ENCODE peak calls at places on chromosomes 7 and 10, in four cellular contexts. C is H9, W is mesendoderm, G is IMR-90. B is an unnamed sample.

GRCh38 chr7:93011351-93012294 is 106.2 kb downstream of the SAMD9 start:
- DNase-seq in C (no peak), W (no peak), G (peak), B (no peak)

GRCh38 chr7:132553031-132553430 is 23.2 kb downstream of the PLXNA4 start:
- DNase-seq in W (no peak), C (no peak), G (no peak), B (no peak)

GRCh38 chr7:158083526-158084310 is 503.9 kb downstream of the PTPRN2 start:
- DNase-seq in G (no peak), C (no peak), W (no peak), B (no peak)

GRCh38 chr7:44184221-44184873 is 4.9 kb downstream of the GCK start:
- DNase-seq in G (peak), W (peak), C (no peak), B (no peak)

GRCh38 chr10:75099952-75100763 is 11.3 kb upstream of the SAMD8 start:
- DNase-seq in G (peak), W (peak), C (peak), B (peak)

GRCh38 chr10:77105756-77106155 is 531.9 kb downstream of the KCNMA1 start:
- DNase-seq in C (no peak), G (peak), W (no peak), B (no peak)

GRCh38 chr7:133253522-133253882 is 624 bp downstream of the EXOC4 start:
- DNase-seq in W (no peak), G (peak), C (no peak), B (peak)

GRCh38 chr10:131842351-131843088 is 58.3 kb upstream of the PPP2R2D start:
- DNase-seq in C (peak), W (no peak), G (no peak), B (no peak)

GRCh38 chr10:103855424-103855823 is at the start of gene SH3PXD2A:
- DNase-seq in W (peak), C (peak), G (no peak), B (peak)

GRCh38 chr7:142865766-142866165 is 10.9 kb downstream of the EPHB6 start:
- DNase-seq in W (no peak), C (no peak), G (no peak), B (no peak)

GRCh38 chr7:19754521-19755116 is 18.8 kb downstream of the TMEM196 start:
- DNase-seq in G (peak), C (no peak), W (peak), B (peak)

GRCh38 chr7:151351027-151351426 is 9.4 kb downstream of the NUB1 start:
- DNase-seq in W (peak), C (peak), G (no peak), B (no peak)

GRCh38 chr10:133315847-133316246 is 7.1 kb downstream of the ZNF511 start:
- DNase-seq in C (no peak), W (no peak), G (no peak), B (no peak)

GRCh38 chr10:98676895-98677294 is 230.2 kb upstream of the HPS1 start:
- DNase-seq in W (peak), C (no peak), G (no peak), B (no peak)

GRCh38 chr10:26550774-26551526 is 112.8 kb downstream of the APBB1IP start:
- DNase-seq in W (peak), G (no peak), C (peak), B (no peak)

GRCh38 chr10:11110499-11110898 is 92.8 kb downstream of the CELF2 start:
- DNase-seq in G (no peak), W (no peak), C (no peak), B (no peak)

GRCh38 chr7:50068850-50069551 is 24.0 kb downstream of the ZPBP start:
- DNase-seq in C (peak), W (peak), G (no peak), B (no peak)

GRCh38 chr7:50504646-50505546 is 54.7 kb upstream of the FIGNL1 start:
- DNase-seq in G (no peak), W (no peak), C (no peak), B (no peak)

GRCh38 chr7:74233655-74234280 is 20.4 kb downstream of the RFC2 start:
- DNase-seq in C (no peak), W (no peak), G (peak), B (no peak)

GRCh38 chr10:126013489-126014281 is 117.3 kb downstream of the FANK1 start:
- DNase-seq in G (peak), C (peak), W (peak), B (no peak)

GRCh38 chr7:26052721-26053120 is 99.3 kb upstream of the NFE2L3 start:
- DNase-seq in W (no peak), G (no peak), C (no peak), B (no peak)

GRCh38 chr7:37491919-37492694 is 43.4 kb upstream of the ELMO1 start:
- DNase-seq in C (peak), G (no peak), W (peak), B (peak)
- H3K18ac ChIP-seq in C (no peak), G (no peak), W (no peak), B (no peak)

GRCh38 chr10:51895209-51895608 is 195.8 kb upstream of the CSTF2T start:
- DNase-seq in G (peak), W (no peak), C (no peak), B (no peak)

GRCh38 chr10:51900180-51900579 is 200.8 kb upstream of the CSTF2T start:
- DNase-seq in W (no peak), C (no peak), G (no peak), B (no peak)

GRCh38 chr10:51896849-51897248 is 197.5 kb upstream of the CSTF2T start:
- DNase-seq in W (no peak), G (peak), C (no peak), B (no peak)

GRCh38 chr10:51894752-51895151 is 195.4 kb upstream of the CSTF2T start:
- DNase-seq in W (no peak), G (peak), C (no peak), B (no peak)

GRCh38 chr10:51897560-51897959 is 198.2 kb upstream of the CSTF2T start:
- DNase-seq in W (no peak), C (no peak), G (no peak), B (no peak)
- H2AK5ac ChIP-seq in W (no peak), C (no peak), G (no peak), B (no peak)

DNA sequence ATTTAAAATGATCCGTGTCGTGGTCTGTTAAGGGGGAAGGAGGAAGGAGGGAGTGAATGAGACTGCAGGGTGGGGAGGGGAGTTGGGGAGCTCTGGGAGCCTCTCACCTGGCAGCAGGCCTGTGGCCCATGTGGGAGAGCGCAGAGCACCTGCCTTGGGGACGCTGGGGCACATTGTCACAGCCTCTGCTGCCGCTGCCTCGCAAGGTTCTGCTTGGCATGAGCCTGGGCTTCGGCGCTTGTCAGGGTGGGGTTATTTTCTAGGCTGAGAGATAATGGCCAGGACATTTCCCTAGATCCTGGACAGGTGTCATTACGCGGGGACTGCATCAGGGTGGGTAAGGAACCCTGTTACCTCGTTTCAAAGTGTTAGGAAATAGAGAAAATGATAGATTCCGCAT is 2.2 kb upstream of the SUN1 start:
- DNase-seq in G (no peak), W (no peak), C (no peak), B (no peak)
- H2BK15ac ChIP-seq in G (no peak), W (no peak), C (no peak), B (no peak)

GRCh38 chr7:135509589-135509838 is 388 bp downstream of the CNOT4 start:
- DNase-seq in C (no peak), W (no peak), G (peak), B (no peak)
- H3K18ac ChIP-seq in C (no peak), W (peak), G (peak), B (peak)

DNA sequence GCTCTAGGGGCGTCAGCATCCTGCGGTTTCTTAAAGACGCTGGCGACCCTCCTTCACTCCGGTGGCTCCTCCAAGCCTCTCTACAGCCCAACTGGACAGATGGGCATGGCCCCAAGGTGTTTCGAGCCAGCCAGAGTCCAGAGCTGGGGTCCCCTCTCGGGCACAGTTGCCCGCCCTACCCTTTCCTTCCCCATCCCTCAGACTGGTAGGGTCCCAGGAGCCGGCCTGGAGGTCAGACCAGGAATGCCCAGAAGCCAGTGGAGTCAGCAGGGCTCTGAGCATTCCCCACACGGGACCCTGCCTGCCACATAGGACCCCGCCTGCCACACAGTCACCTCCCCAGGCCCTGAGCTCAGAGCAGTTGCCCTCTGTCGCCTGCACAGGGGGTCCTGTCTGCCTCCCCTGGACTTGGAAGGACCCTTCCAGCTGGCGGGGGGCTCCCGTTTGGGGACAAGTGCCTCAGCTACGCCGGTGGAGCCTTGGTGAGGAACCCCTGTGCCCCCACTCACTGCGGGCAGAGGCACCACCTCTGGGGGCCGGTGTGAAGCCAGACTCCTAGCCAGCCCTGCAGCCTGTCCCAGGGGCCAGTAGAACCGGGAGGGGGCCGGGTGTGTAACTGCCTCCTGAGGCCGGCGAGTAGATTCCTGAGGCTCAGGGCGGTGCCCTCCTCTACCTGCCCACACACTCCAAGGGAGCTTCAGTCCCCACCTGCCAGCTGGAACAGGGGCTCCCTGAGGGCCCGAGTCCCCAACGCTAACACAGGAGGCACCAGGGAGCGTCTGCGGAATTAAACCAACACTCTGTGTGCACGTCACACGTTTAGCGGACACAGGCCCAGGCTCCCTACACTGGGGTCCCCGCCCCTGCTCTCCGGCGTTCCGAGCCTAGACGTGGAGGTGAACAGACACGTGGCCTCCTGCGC is 19.4 kb upstream of the PDGFA start:
- DNase-seq in W (peak), C (no peak), G (no peak), B (no peak)
- H2AK5ac ChIP-seq in W (no peak), C (no peak), G (peak), B (peak)

GRCh38 chr10:93221171-93221496 is 147.4 kb downstream of the CYP26A1 start:
- DNase-seq in G (no peak), W (no peak), C (no peak), B (no peak)

GRCh38 chr10:93219347-93219746 is 145.7 kb downstream of the CYP26A1 start:
- DNase-seq in C (no peak), W (no peak), G (peak), B (no peak)

GRCh38 chr10:93216341-93216985 is 142.8 kb downstream of the CYP26A1 start:
- DNase-seq in G (no peak), C (no peak), W (no peak), B (no peak)

GRCh38 chr10:93220315-93221170 is 146.8 kb downstream of the CYP26A1 start:
- DNase-seq in W (no peak), G (no peak), C (peak), B (no peak)

DNA sequence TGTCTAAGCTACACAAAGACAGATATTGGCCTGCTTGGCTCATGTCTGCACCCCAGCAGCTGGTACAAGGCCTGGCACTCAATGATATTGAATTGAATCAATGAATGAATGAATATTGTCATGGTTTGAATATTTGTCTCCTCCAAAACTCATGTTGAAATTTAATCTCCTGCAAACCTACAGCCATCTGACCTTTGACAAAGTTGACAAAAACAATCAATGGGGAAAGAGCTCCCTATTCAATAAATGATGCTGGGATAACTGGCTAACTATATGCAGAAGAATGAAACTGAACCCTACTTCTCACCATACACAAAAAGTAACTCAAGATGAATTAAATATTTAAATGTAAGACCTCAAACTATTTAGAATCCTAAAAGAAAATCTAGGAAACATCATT is 144.7 kb downstream of the CYP26A1 start:
- DNase-seq in W (no peak), G (no peak), C (no peak), B (no peak)
- H2BK15ac ChIP-seq in W (no peak), G (no peak), C (no peak), B (no peak)

GRCh38 chr7:33807158-33807530 is 98.2 kb upstream of the BMPER start:
- DNase-seq in W (no peak), C (no peak), G (no peak), B (no peak)
- H3K18ac ChIP-seq in W (peak), C (no peak), G (no peak), B (no peak)

GRCh38 chr7:102836977-102837376 is 75.8 kb upstream of the LRRC17 start:
- DNase-seq in G (no peak), W (no peak), C (no peak), B (no peak)
- H2AK5ac ChIP-seq in G (peak), W (no peak), C (no peak), B (no peak)

DNA sequence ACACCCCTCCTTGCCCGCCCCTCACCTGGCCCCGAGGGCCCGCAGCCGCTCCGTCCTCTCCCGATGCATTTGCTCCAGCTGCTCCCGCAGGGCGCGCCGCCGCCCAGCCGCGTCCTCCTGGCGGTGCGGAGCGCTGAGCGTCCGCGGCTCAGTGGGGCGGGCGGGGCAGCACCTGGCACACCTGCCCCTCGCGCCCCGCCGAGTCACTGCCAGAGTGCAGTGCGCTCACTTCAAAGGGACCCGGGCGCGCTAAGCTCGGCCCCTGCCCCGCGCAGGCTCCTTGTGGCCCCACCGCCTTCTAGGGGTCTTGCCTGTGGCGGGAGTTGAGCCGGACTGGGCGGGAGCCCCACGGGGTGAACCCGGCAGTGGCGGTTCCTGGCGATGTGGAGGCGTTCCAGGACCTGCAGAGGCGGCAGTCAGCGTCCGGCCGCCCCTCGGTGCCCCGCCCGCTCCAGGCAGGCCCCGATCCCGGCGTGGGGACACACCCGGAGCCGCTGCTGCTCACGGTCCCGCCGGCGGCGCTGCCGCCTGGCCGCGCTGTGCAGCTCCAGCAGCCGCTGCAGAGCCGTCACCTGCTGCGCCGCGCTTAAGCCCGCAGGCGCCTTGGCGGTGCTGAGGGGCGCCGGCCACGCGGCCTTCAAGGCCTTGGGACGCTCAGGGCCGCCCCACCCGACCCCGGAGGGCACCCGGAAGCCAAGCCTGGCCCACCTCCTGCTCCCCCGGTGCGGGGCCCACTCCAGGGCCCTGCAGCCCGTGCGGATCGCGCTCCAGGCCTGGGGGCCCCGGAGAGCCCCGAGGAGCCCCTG is 6.7 kb downstream of the ATP6V1F start:
- DNase-seq in W (peak), G (peak), C (peak), B (peak)
- H2BK15ac ChIP-seq in W (no peak), G (no peak), C (no peak), B (peak)

DNA sequence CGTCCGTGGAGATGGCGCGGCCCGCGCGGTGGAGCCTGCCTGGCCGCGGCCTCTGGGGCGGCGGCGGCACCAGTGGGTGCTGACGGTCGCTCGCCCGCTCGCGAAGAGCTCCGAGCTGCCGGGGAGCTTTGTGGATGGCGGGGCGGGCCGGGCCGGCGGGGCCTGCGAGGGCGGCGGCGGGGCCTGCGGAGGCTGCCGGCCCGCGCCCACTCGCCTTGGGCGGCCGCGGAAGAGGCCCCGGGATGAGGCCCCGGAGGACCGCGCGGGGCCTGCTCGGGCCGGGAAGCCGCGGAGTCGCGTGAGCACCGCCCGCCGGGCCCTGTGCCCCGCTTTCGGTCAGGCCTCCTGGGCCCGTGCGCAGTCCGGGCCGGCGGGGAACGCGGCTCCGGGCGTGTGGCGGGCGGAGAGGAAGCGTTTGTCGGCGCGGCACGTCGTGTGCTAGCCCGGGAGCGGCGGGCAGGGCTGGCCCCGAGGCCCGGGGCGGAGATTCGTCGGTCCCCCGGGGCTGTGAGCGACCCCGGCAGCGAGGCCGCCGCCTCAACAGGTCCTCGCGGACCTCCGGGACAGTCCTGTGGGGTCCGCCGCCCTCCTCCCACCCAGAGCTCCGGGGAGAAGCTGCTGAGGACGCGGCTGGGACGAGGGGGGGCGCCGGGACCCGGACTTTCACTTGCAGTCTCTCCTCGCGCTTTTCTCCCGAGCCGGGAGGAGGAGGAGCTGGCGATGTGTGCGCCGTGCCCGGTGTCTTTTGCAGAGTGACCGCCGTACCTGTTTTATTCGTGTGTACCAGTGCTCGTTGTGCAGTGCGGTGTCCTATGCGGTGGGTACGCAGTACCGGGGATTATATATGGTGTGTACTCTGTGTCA is 578 bp downstream of the ZMYND11 start:
- DNase-seq in G (peak), C (peak), W (peak), B (peak)
- H3K18ac ChIP-seq in G (peak), C (peak), W (peak), B (peak)